ENCODE peak calls at places on chromosomes 11 and 22, in six cellular contexts. One of them, this sample, is unnamed.

GRCh38 chr11:117750916-117751773 is 45.9 kb downstream of the DSCAML1 start:
- DNase-seq in neuronal stem cell: no peak
- DNase-seq in H9: no peak
- DNase-seq in mesenchymal stem cell: no peak
- DNase-seq in H1: no peak
- DNase-seq in IMR-90: no peak
- DNase-seq in this sample: no peak

GRCh38 chr22:40411506-40411861 is 41.1 kb downstream of the SGSM3 start:
- DNase-seq in IMR-90: no peak
- DNase-seq in neuronal stem cell: no peak
- DNase-seq in H1: no peak
- DNase-seq in H9: no peak
- DNase-seq in mesenchymal stem cell: no peak
- DNase-seq in this sample: no peak

GRCh38 chr22:31098633-31099110 is 8.7 kb downstream of the SELENOM start:
- DNase-seq in H1: no peak
- DNase-seq in mesenchymal stem cell: no peak
- DNase-seq in IMR-90: no peak
- DNase-seq in neuronal stem cell: no peak
- DNase-seq in H9: peak
- DNase-seq in this sample: no peak

GRCh38 chr22:49763138-49763537 is 64.5 kb downstream of the BRD1 start:
- DNase-seq in H9: no peak
- DNase-seq in mesenchymal stem cell: no peak
- DNase-seq in neuronal stem cell: no peak
- DNase-seq in IMR-90: no peak
- DNase-seq in H1: no peak
- DNase-seq in this sample: no peak

GRCh38 chr11:125382211-125382807 is 113.8 kb downstream of the FEZ1 start:
- DNase-seq in neuronal stem cell: no peak
- DNase-seq in mesenchymal stem cell: no peak
- DNase-seq in H1: no peak
- DNase-seq in IMR-90: no peak
- DNase-seq in H9: no peak
- DNase-seq in this sample: no peak

GRCh38 chr11:16632295-16633200 is 105.9 kb upstream of the C11orf58 start:
- DNase-seq in mesenchymal stem cell: peak
- DNase-seq in H1: no peak
- DNase-seq in neuronal stem cell: no peak
- DNase-seq in H9: peak
- DNase-seq in IMR-90: peak
- DNase-seq in this sample: peak

GRCh38 chr11:68036717-68037239 is 2.0 kb upstream of the TCIRG1 start:
- DNase-seq in mesenchymal stem cell: no peak
- DNase-seq in H1: no peak
- DNase-seq in IMR-90: no peak
- DNase-seq in H9: no peak
- DNase-seq in neuronal stem cell: no peak
- DNase-seq in this sample: peak

GRCh38 chr11:103929168-103929903 is 107.1 kb upstream of the DDI1 start:
- DNase-seq in IMR-90: no peak
- DNase-seq in neuronal stem cell: no peak
- DNase-seq in H9: no peak
- DNase-seq in mesenchymal stem cell: no peak
- DNase-seq in H1: no peak
- DNase-seq in this sample: no peak

GRCh38 chr22:31846161-31847115 is 92.6 kb downstream of the DEPDC5 start:
- DNase-seq in H9: no peak
- DNase-seq in H1: no peak
- DNase-seq in IMR-90: peak
- DNase-seq in mesenchymal stem cell: peak
- DNase-seq in neuronal stem cell: no peak
- DNase-seq in this sample: no peak

DNA sequence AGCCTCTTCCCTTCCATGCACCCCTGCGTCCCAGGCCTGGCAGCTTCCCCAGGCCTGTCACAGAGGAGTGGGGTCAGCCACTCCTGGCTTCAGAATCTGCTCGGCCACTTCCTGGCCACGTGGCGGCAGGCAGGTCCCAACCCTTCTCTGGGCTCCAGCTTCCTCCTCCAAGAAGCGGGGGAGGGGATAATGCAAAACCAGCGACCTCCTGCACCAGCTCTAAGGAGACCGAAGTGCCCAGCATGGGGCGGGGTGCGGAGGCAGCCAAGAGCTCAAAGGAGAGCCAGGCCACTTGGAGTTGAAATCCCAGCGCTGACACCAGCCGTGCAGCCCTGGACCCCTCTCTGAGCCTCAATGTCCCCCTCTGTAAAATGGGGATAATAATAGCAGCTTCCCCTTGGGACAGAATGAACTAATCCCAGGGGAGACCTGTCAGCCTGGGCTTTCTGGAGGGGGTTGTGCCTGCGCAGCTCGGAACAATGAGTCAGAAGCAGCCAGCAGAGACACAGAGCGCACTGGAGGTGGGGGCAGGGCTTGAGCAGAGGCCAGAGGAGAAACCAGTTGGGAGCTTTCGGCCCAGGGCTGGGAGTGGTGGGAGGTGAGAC is 22.8 kb upstream of the PICK1 start:
- DNase-seq in mesenchymal stem cell: peak
- DNase-seq in H1: peak
- DNase-seq in neuronal stem cell: peak
- DNase-seq in IMR-90: peak
- DNase-seq in H9: peak
- DNase-seq in this sample: peak
- H4K8ac ChIP-seq in mesenchymal stem cell: peak
- H4K8ac ChIP-seq in H1: peak
- H4K8ac ChIP-seq in neuronal stem cell: peak
- H4K8ac ChIP-seq in IMR-90: peak
- H4K8ac ChIP-seq in H9: no peak
- H4K8ac ChIP-seq in this sample: peak

DNA sequence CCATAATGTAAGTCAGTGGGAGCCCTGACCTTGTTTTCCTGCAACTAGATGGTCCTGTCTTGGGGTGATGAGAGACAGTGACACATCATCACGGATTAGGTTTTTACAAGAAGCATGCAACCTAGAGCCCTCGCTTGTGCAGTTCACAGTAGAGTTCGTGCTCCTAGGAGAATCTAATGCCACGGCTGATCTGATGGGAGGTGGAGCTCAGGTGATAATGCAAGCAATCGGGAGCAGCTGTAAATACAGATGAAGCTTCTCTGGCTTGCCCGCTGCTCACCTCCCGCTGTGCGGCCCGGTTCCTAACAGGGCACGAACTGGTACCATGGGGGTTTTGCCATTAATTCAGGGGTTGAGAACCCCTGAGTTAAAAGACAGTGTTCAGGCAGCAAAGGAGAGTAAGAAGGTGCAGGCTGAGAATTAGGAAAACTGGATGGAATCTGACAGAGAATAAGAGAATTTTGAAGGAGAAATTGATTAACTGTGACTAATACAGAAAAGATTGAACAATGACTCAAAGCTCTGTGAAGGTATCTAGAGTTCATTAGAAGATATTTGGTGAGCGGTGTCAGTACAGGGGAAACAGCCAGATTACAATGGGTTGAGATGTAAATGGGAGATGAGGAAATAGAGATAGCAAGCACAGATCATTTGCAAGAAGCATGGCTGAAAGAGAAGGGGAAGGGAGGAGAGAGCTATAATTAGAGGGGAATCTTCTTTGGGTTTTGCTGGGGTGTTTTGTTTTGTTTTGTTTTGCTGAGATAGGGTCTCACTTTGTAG is 21.0 kb downstream of the WEE1 start:
- DNase-seq in H9: no peak
- DNase-seq in mesenchymal stem cell: no peak
- DNase-seq in IMR-90: peak
- DNase-seq in neuronal stem cell: no peak
- DNase-seq in H1: no peak
- DNase-seq in this sample: no peak
- H3K27ac ChIP-seq in H9: no peak
- H3K27ac ChIP-seq in mesenchymal stem cell: no peak
- H3K27ac ChIP-seq in IMR-90: no peak
- H3K27ac ChIP-seq in neuronal stem cell: no peak
- H3K27ac ChIP-seq in H1: no peak
- H3K27ac ChIP-seq in this sample: no peak

GRCh38 chr11:121012091-121012490 is 11.8 kb upstream of the TBCEL start:
- DNase-seq in mesenchymal stem cell: no peak
- DNase-seq in H1: no peak
- DNase-seq in H9: no peak
- DNase-seq in neuronal stem cell: no peak
- DNase-seq in IMR-90: no peak
- DNase-seq in this sample: no peak
- H2AFZ ChIP-seq in mesenchymal stem cell: no peak
- H2AFZ ChIP-seq in H1: peak
- H2AFZ ChIP-seq in H9: no peak
- H2AFZ ChIP-seq in neuronal stem cell: no peak
- H2AFZ ChIP-seq in IMR-90: no peak
- H2AFZ ChIP-seq in this sample: no peak

GRCh38 chr11:130002352-130002845 is at the start of gene PRDM10:
- DNase-seq in H1: no peak
- DNase-seq in neuronal stem cell: peak
- DNase-seq in IMR-90: peak
- DNase-seq in mesenchymal stem cell: peak
- DNase-seq in H9: peak
- DNase-seq in this sample: peak
- H4K8ac ChIP-seq in H1: peak
- H4K8ac ChIP-seq in neuronal stem cell: peak
- H4K8ac ChIP-seq in IMR-90: peak
- H4K8ac ChIP-seq in mesenchymal stem cell: peak
- H4K8ac ChIP-seq in H9: peak
- H4K8ac ChIP-seq in this sample: peak

GRCh38 chr11:8345179-8345578 is 81.5 kb upstream of the LMO1 start:
- DNase-seq in mesenchymal stem cell: no peak
- DNase-seq in neuronal stem cell: no peak
- DNase-seq in H9: no peak
- DNase-seq in IMR-90: no peak
- DNase-seq in H1: no peak
- DNase-seq in this sample: no peak

GRCh38 chr11:8342821-8343681 is 79.4 kb upstream of the LMO1 start:
- DNase-seq in IMR-90: no peak
- DNase-seq in neuronal stem cell: no peak
- DNase-seq in H1: no peak
- DNase-seq in mesenchymal stem cell: no peak
- DNase-seq in H9: no peak
- DNase-seq in this sample: no peak

GRCh38 chr11:8341966-8342365 is 78.3 kb upstream of the LMO1 start:
- DNase-seq in H1: no peak
- DNase-seq in mesenchymal stem cell: no peak
- DNase-seq in H9: no peak
- DNase-seq in neuronal stem cell: no peak
- DNase-seq in IMR-90: no peak
- DNase-seq in this sample: no peak

GRCh38 chr11:8344346-8344745 is 80.7 kb upstream of the LMO1 start:
- DNase-seq in mesenchymal stem cell: no peak
- DNase-seq in H1: no peak
- DNase-seq in neuronal stem cell: no peak
- DNase-seq in H9: no peak
- DNase-seq in IMR-90: no peak
- DNase-seq in this sample: no peak

DNA sequence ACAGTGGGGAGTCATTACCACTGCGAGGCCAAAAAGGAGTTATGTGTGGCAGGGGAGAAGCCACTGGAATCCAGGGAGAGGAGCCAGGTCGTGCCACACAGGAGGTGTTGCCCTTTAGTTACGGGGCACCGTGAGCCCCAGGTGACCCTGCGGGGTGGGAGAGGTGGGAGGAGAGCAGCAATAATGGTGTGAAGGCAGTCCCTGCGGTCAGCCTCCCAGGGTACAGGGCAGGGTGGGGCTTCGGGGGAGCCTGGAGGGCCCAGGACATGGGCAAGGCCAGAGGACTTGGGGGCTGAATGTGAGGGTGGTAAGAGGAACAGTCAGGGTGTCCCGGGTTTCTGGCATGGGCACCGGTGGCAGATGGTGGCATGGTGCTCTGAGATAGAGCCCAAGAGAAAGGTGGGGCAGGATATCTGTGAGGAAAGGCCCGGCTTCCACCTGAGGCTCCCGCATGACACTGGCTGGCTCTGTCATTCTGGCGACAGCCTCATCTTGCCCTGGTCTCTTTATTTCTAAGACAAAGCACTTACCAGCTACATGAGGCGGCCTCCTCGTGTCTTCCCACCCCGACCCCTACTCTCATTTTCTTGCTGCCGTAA is 82.6 kb upstream of the LMO1 start:
- DNase-seq in H1: no peak
- DNase-seq in neuronal stem cell: no peak
- DNase-seq in mesenchymal stem cell: no peak
- DNase-seq in IMR-90: no peak
- DNase-seq in H9: no peak
- DNase-seq in this sample: no peak
- H3K27ac ChIP-seq in H1: no peak
- H3K27ac ChIP-seq in neuronal stem cell: no peak
- H3K27ac ChIP-seq in mesenchymal stem cell: no peak
- H3K27ac ChIP-seq in IMR-90: no peak
- H3K27ac ChIP-seq in H9: no peak
- H3K27ac ChIP-seq in this sample: no peak

GRCh38 chr11:116281173-116282160 is 491.3 kb downstream of the BUD13 start:
- DNase-seq in H9: no peak
- DNase-seq in H1: no peak
- DNase-seq in neuronal stem cell: no peak
- DNase-seq in mesenchymal stem cell: no peak
- DNase-seq in IMR-90: no peak
- DNase-seq in this sample: no peak
- H2AFZ ChIP-seq in H9: no peak
- H2AFZ ChIP-seq in H1: no peak
- H2AFZ ChIP-seq in neuronal stem cell: no peak
- H2AFZ ChIP-seq in mesenchymal stem cell: no peak
- H2AFZ ChIP-seq in IMR-90: no peak
- H2AFZ ChIP-seq in this sample: no peak

GRCh38 chr11:76782526-76783293 is 446 bp upstream of the TSKU start:
- DNase-seq in mesenchymal stem cell: peak
- DNase-seq in neuronal stem cell: peak
- DNase-seq in H9: peak
- DNase-seq in IMR-90: peak
- DNase-seq in H1: peak
- DNase-seq in this sample: peak
- H4K8ac ChIP-seq in mesenchymal stem cell: peak
- H4K8ac ChIP-seq in neuronal stem cell: no peak
- H4K8ac ChIP-seq in H9: no peak
- H4K8ac ChIP-seq in IMR-90: peak
- H4K8ac ChIP-seq in H1: no peak
- H4K8ac ChIP-seq in this sample: peak

DNA sequence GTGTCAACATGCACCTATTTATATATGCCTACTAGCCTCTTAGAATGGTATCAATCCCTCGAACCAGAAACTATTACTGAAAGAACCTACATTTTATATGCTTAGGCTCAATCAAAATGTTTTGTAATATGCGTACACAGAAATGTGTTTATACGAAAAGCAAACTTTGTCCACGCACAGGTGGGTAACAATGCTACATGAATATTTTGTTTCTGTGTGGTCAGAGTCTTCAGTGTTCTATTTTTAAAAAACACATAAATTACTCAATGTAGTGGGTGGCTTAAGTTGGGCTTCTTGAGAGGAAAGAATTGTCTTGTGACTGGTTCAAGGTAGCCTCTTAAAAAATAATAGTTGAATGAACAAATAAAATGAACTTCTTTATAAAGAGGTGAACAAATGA is 46.1 kb downstream of the SYTL2 start:
- DNase-seq in IMR-90: no peak
- DNase-seq in neuronal stem cell: no peak
- DNase-seq in mesenchymal stem cell: no peak
- DNase-seq in H9: no peak
- DNase-seq in H1: no peak
- DNase-seq in this sample: no peak
- H3K27ac ChIP-seq in IMR-90: no peak
- H3K27ac ChIP-seq in neuronal stem cell: no peak
- H3K27ac ChIP-seq in mesenchymal stem cell: no peak
- H3K27ac ChIP-seq in H9: no peak
- H3K27ac ChIP-seq in H1: no peak
- H3K27ac ChIP-seq in this sample: no peak